ENCODE peak calls at places on chromosomes 2 and 18, in four cellular contexts. F is activated naive CD4-positive, alpha-beta T cell; C is glomerular endothelial cell; Z is tibial nerve. Q is an unnamed sample.

GRCh38 chr2:37627715-37628114 is 43.7 kb downstream of the CDC42EP3 start:
- DNase-seq in Z (no peak), F (no peak), C (no peak), Q (no peak)

GRCh38 chr2:30223413-30223874 is 7.9 kb upstream of the LBH start:
- DNase-seq in C (no peak), F (no peak), Z (no peak), Q (no peak)

GRCh38 chr2:30516166-30516565 is 69.1 kb downstream of the LCLAT1 start:
- DNase-seq in F (no peak), Z (no peak), C (no peak), Q (no peak)

GRCh38 chr2:172484253-172484652 is 56.9 kb downstream of the ITGA6 start:
- DNase-seq in F (no peak), Z (no peak), C (no peak), Q (no peak)

GRCh38 chr2:216606551-216607527 is 26.4 kb upstream of the IGFBP2 start:
- DNase-seq in Z (no peak), F (no peak), C (no peak), Q (no peak)

GRCh38 chr18:23967321-23968089 is 47.0 kb upstream of the TTC39C start:
- DNase-seq in F (no peak), C (no peak), Z (no peak), Q (no peak)

GRCh38 chr2:149994057-149994728 is 406.6 kb upstream of the MMADHC start:
- DNase-seq in Z (no peak), F (no peak), C (no peak), Q (no peak)

GRCh38 chr2:50763776-50764175 is 268.2 kb downstream of the NRXN1 start:
- DNase-seq in C (no peak), F (no peak), Z (no peak), Q (no peak)

GRCh38 chr2:146004470-146004869 is 1484.6 kb upstream of the ZEB2 start:
- DNase-seq in Z (no peak), C (no peak), F (no peak), Q (peak; percentile 95)

GRCh38 chr2:50922506-50922905 is 109.4 kb downstream of the NRXN1 start:
- DNase-seq in Z (no peak), C (no peak), F (no peak), Q (no peak)

GRCh38 chr18:13425357-13426095 is 207.0 kb downstream of the LDLRAD4 start:
- DNase-seq in Z (no peak), F (no peak), C (no peak), Q (no peak)

GRCh38 chr18:62814114-62814759 is 98.9 kb downstream of the PHLPP1 start:
- DNase-seq in Z (no peak), C (no peak), F (no peak), Q (no peak)

GRCh38 chr18:3447035-3447894 is 2.7 kb upstream of the TGIF1 start:
- DNase-seq in F (no peak), C (no peak), Z (peak; percentile 26), Q (no peak)

GRCh38 chr2:111226797-111227700 is 106.3 kb downstream of the BCL2L11 start:
- DNase-seq in Z (no peak), C (no peak), F (no peak), Q (peak; percentile 2)

GRCh38 chr18:56645415-56646016 is 5.6 kb upstream of the WDR7 start:
- DNase-seq in Z (no peak), F (no peak), C (no peak), Q (no peak)

GRCh38 chr2:45436456-45436855 is 174.6 kb downstream of the SRBD1 start:
- DNase-seq in F (no peak), Z (no peak), C (no peak), Q (no peak)

Q was measured in foreskin melanocyte.